ENCODE peak calls at places on chromosomes 6 and 20, in four cellular contexts. K is left ventricle myocardium inferior, W is HS-5, I is WTC11. R is an unnamed sample.

GRCh38 chr6:101344885-101345284 is 48.6 kb upstream of the GRIK2 start:
- DNase-seq in K (no peak), W (no peak), I (no peak), R (no peak)

GRCh38 chr6:83539678-83540077 is 27.3 kb downstream of the PRSS35 start:
- DNase-seq in K (no peak), W (no peak), I (no peak), R (no peak)

GRCh38 chr20:7272512-7272911 is 505.0 kb downstream of the BMP2 start:
- DNase-seq in K (no peak), W (no peak), I (no peak), R (no peak)

GRCh38 chr6:170167657-170168159 is 123.2 kb downstream of the DLL1 start:
- DNase-seq in K (peak), W (no peak), I (no peak), R (peak)

GRCh38 chr6:109166643-109167042 is 71.3 kb downstream of the CEP57L1 start:
- DNase-seq in K (no peak), W (no peak), I (no peak), R (no peak)

GRCh38 chr6:56528412-56528841 is 114.3 kb downstream of the DST start:
- DNase-seq in K (no peak), W (peak), I (no peak), R (no peak)

GRCh38 chr6:135909737-135910387 is 58.4 kb downstream of the PDE7B start:
- DNase-seq in K (no peak), W (peak), I (peak), R (no peak)

GRCh38 chr6:72724545-72724944 is 102.7 kb downstream of the KCNQ5 start:
- DNase-seq in K (no peak), W (no peak), I (no peak), R (no peak)

GRCh38 chr20:39935921-39936320 is 753.1 kb downstream of the MAFB start:
- DNase-seq in K (no peak), W (no peak), I (no peak), R (no peak)

GRCh38 chr20:51335329-51335841 is 207.1 kb downstream of the NFATC2 start:
- DNase-seq in K (no peak), W (peak), I (no peak), R (no peak)

GRCh38 chr6:109000289-109000688 is 94.4 kb downstream of the SESN1 start:
- DNase-seq in K (no peak), W (no peak), I (no peak), R (no peak)

GRCh38 chr6:30818426-30818841 is 65.9 kb upstream of the DDR1 start:
- DNase-seq in K (no peak), W (peak), I (no peak), R (no peak)

GRCh38 chr20:33947709-33948295 is 45.9 kb upstream of the RALY start:
- DNase-seq in K (no peak), W (no peak), I (peak), R (no peak)

GRCh38 chr20:4488407-4489339 is 233.0 kb upstream of the PRND start:
- DNase-seq in K (no peak), W (no peak), I (no peak), R (no peak)

GRCh38 chr6:110566346-110567125 is 90.1 kb upstream of the SLC22A16 start:
- DNase-seq in K (peak), W (no peak), I (no peak), R (no peak)

GRCh38 chr20:35768731-35769664 is 2.8 kb upstream of the PHF20 start:
- DNase-seq in K (peak), W (peak), I (peak), R (peak)

GRCh38 chr20:2230671-2231488 is 64.9 kb upstream of the TGM3 start:
- DNase-seq in K (no peak), W (no peak), I (no peak), R (no peak)

GRCh38 chr20:23031346-23031745 is 3.8 kb upstream of the SSTR4 start:
- DNase-seq in K (no peak), W (no peak), I (no peak), R (no peak)

GRCh38 chr6:90894285-90895144 is 307.6 kb upstream of the MAP3K7 start:
- DNase-seq in K (no peak), W (no peak), I (no peak), R (no peak)

GRCh38 chr6:5832621-5833107 is 174.1 kb downstream of the NRN1 start:
- DNase-seq in K (no peak), W (no peak), I (no peak), R (no peak)

GRCh38 chr20:50691585-50692552 is 527 bp upstream of the RIPOR3 start:
- DNase-seq in K (no peak), W (no peak), I (peak), R (no peak)

GRCh38 chr6:81759782-81760181 is 7.3 kb upstream of the TENT5A start:
- DNase-seq in K (no peak), W (no peak), I (no peak), R (no peak)

GRCh38 chr6:26743941-26744699 is 84.6 kb upstream of the ZNF322 start:
- DNase-seq in K (no peak), W (no peak), I (peak), R (no peak)

GRCh38 chr6:28400122-28400451 is 540 bp upstream of the ZSCAN12 start:
- DNase-seq in K (no peak), W (no peak), I (no peak), R (no peak)

GRCh38 chr6:97123112-97123511 is 159.9 kb downstream of the MMS22L start:
- DNase-seq in K (no peak), W (no peak), I (no peak), R (no peak)

GRCh38 chr20:13119583-13119982 is 101.5 kb upstream of the ISM1 start:
- DNase-seq in K (no peak), W (no peak), I (peak), R (no peak)

GRCh38 chr6:53171605-53172467 is 23.2 kb upstream of the GCM1 start:
- DNase-seq in K (peak), W (peak), I (peak), R (peak)

GRCh38 chr6:116210750-116211425 is 43.0 kb downstream of the TSPYL4 start:
- DNase-seq in K (peak), W (no peak), I (no peak), R (no peak)

GRCh38 chr6:119310486-119311036 is 39.0 kb downstream of the MAN1A1 start:
- DNase-seq in K (no peak), W (no peak), I (no peak), R (no peak)

GRCh38 chr6:45791600-45792168 is 224.0 kb downstream of the CLIC5 start:
- DNase-seq in K (no peak), W (peak), I (no peak), R (no peak)

GRCh38 chr6:2616796-2617195 is 133.9 kb downstream of the MYLK4 start:
- DNase-seq in K (no peak), W (no peak), I (no peak), R (no peak)

GRCh38 chr6:32664827-32665362 is 1.6 kb downstream of the HLA-DQB1 start:
- DNase-seq in K (peak), W (no peak), I (no peak), R (peak)

GRCh38 chr6:56730663-56731529 is 88.2 kb upstream of the DST start:
- DNase-seq in K (no peak), W (no peak), I (no peak), R (no peak)

GRCh38 chr20:10671850-10672578 is 1.8 kb downstream of the JAG1 start:
- DNase-seq in K (peak), W (no peak), I (peak), R (peak)

GRCh38 chr6:2110504-2110903 is 134.9 kb downstream of the GMDS start:
- DNase-seq in K (no peak), W (no peak), I (no peak), R (no peak)

GRCh38 chr6:57089265-57089664 is 723 bp upstream of the ZNF451 start:
- DNase-seq in K (no peak), W (no peak), I (no peak), R (no peak)

GRCh38 chr6:90434096-90434495 is 137.5 kb upstream of the BACH2 start:
- DNase-seq in K (no peak), W (no peak), I (peak), R (no peak)

GRCh38 chr6:142845624-142846458 is 99.1 kb downstream of the HIVEP2 start:
- DNase-seq in K (peak), W (no peak), I (peak), R (peak)

GRCh38 chr6:132009175-132009574 is 58.0 kb upstream of the CCN2 start:
- DNase-seq in K (no peak), W (no peak), I (no peak), R (no peak)